ENCODE peak calls at places on chromosomes 3 and 15, in nine cellular contexts. I is AG04450, C is breast epithelium, M is tibial nerve, D is pancreas, G is foreskin keratinocyte, R is dorsolateral prefrontal cortex, E is lower lobe of right lung, K is astrocyte. T is an unnamed sample.
A peak's percentile ranks its signal among the peaks of the same experiment; 100 is the strongest.

GRCh38 chr3:50155891-50156290 is 767 bp downstream of the SEMA3F start:
- DNase-seq in R (no peak), M (no peak), I (no peak), G (no peak), K (no peak), E (no peak), D (no peak), C (no peak), T (no peak)

GRCh38 chr15:68299436-68299835 is 21.9 kb downstream of the FEM1B start:
- DNase-seq in E (no peak), R (no peak), C (no peak), M (no peak), K (no peak), I (no peak), D (no peak), G (no peak), T (no peak)

GRCh38 chr15:31442203-31443090 is 115.8 kb downstream of the KLF13 start:
- DNase-seq in G (peak; percentile 97), E (no peak), R (no peak), M (no peak), K (peak; percentile 88), C (no peak), I (peak; percentile 78), D (no peak), T (peak; percentile 92)

GRCh38 chr15:63943829-63944680 is 102.2 kb downstream of the DAPK2 start:
- DNase-seq in C (no peak), R (no peak), G (no peak), I (no peak), D (no peak), E (no peak), M (no peak), K (no peak), T (no peak)

GRCh38 chr15:58441376-58442070 is 9.7 kb downstream of the LIPC start:
- DNase-seq in I (peak; percentile 62), E (no peak), G (peak; percentile 79), R (no peak), C (no peak), D (no peak), M (no peak), K (peak; percentile 86), T (peak; percentile 50)

GRCh38 chr3:136984837-136985236 is 27.1 kb downstream of the IL20RB start:
- DNase-seq in R (no peak), G (peak; percentile 87), M (no peak), D (no peak), K (peak; percentile 35), I (peak; percentile 16), E (no peak), C (no peak), T (peak; percentile 13)

GRCh38 chr15:98807262-98807661 is 158.9 kb downstream of the IGF1R start:
- DNase-seq in I (peak; percentile 67), G (no peak), D (no peak), C (no peak), M (no peak), K (peak; percentile 79), R (no peak), E (no peak), T (peak; percentile 45)

GRCh38 chr15:61119556-61119955 is 109.5 kb downstream of the RORA start:
- DNase-seq in M (no peak), C (no peak), E (no peak), G (no peak), K (no peak), D (no peak), R (no peak), I (no peak), T (no peak)

GRCh38 chr15:37054336-37054735 is 46.0 kb downstream of the MEIS2 start:
- DNase-seq in K (peak; percentile 55), C (no peak), E (no peak), D (no peak), R (no peak), M (no peak), G (no peak), I (no peak), T (no peak)

GRCh38 chr3:129425619-129426018 is 2.8 kb downstream of the EFCAB12 start:
- DNase-seq in M (no peak), E (no peak), D (no peak), G (no peak), I (no peak), R (no peak), K (no peak), C (no peak), T (no peak)

GRCh38 chr15:75127186-75127585 is 74.5 kb upstream of the C15orf39 start:
- DNase-seq in R (no peak), D (no peak), C (no peak), E (no peak), G (no peak), K (no peak), I (no peak), M (no peak), T (no peak)

GRCh38 chr15:75130597-75131268 is 70.9 kb upstream of the C15orf39 start:
- DNase-seq in E (no peak), M (no peak), D (no peak), I (no peak), K (no peak), C (no peak), G (no peak), R (no peak), T (no peak)

GRCh38 chr15:75129788-75130187 is 71.9 kb upstream of the C15orf39 start:
- DNase-seq in K (no peak), C (no peak), I (no peak), E (no peak), M (no peak), G (no peak), D (no peak), R (no peak), T (no peak)

GRCh38 chr15:75134748-75135147 is 66.9 kb upstream of the C15orf39 start:
- DNase-seq in I (no peak), G (no peak), R (no peak), E (no peak), K (no peak), D (no peak), M (no peak), C (no peak), T (no peak)

DNA sequence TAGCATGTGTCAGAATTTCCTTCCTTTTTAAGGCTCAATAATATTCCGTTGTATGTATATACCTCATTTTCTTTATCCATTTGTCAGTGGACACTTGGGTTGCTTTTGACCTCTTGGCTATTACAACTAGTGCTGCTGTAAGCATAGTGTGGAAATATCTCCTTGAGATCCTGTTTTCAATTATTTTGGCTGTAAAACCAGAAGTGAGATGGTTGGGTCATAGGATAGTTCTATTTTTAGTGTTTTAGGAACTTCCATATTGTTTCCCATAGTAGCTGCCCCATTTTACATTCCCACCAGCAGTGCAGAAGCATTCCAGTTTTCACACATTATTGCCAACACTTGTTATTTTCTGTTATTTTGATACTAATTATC is 70.4 kb upstream of the C15orf39 start:
- DNase-seq in G (no peak), R (no peak), C (no peak), D (no peak), E (no peak), M (no peak), I (no peak), K (no peak), T (no peak)
- H3K27ac ChIP-seq in G (no peak overlapping the region), R (no peak overlapping the region), C (no peak overlapping the region), D (peak overlapping the region; percentile 27), E (no peak overlapping the region), M (no peak overlapping the region), I (no peak overlapping the region), K (no peak overlapping the region), T (no peak overlapping the region)

GRCh38 chr3:175484666-175485065 is 625.5 kb downstream of the NAALADL2 start:
- DNase-seq in G (no peak), I (no peak), E (no peak), D (no peak), M (no peak), C (no peak), K (no peak), R (no peak), T (no peak)

GRCh38 chr3:175486255-175486654 is 627.1 kb downstream of the NAALADL2 start:
- DNase-seq in E (no peak), R (no peak), M (no peak), D (no peak), C (no peak), K (no peak), I (no peak), G (no peak), T (no peak)

GRCh38 chr3:175479800-175480199 is 620.7 kb downstream of the NAALADL2 start:
- DNase-seq in I (no peak), D (no peak), M (no peak), K (no peak), G (no peak), C (no peak), R (no peak), E (no peak), T (no peak)

GRCh38 chr3:175489406-175489805 is 630.3 kb downstream of the NAALADL2 start:
- DNase-seq in R (no peak), M (no peak), E (no peak), D (no peak), G (no peak), I (no peak), K (no peak), C (no peak), T (no peak)

GRCh38 chr3:175485436-175485835 is 626.3 kb downstream of the NAALADL2 start:
- DNase-seq in M (no peak), K (no peak), R (no peak), G (no peak), D (no peak), C (no peak), I (no peak), E (no peak), T (no peak)
- TF ChIP-seq CTCF in M (no peak), K (no peak), R (no peak), G (no peak), D (no peak), C (no peak), I (no peak), E (no peak), T (no peak)

DNA sequence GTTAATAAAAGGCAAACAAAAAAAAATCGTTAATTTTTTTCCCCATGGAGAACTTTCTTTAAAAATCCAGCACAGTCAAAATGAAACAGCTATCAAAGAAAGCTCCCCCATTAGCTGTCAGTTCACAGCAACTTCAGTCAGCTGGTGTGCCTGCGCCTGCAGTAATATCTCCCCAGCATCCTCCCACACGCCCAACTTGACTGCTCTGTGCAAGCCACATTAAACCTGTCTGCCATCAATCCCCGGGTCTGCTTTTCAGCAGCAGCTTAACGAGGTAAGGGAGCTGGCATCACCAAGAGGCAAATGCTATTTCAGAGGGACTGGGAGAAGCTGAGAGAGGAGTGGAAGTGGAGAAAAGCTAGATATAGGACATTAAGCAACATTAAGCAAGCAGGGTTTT is 337.5 kb downstream of the GAP43 start:
- DNase-seq in E (no peak), C (no peak), R (no peak), M (no peak), D (no peak), K (no peak), G (no peak), I (no peak), T (no peak)
- H3K27ac ChIP-seq in E (no peak overlapping the region), C (no peak overlapping the region), R (peak overlapping the region; percentile 40), M (no peak overlapping the region), D (no peak overlapping the region), K (no peak overlapping the region), G (no peak overlapping the region), I (no peak overlapping the region), T (no peak overlapping the region)

DNA sequence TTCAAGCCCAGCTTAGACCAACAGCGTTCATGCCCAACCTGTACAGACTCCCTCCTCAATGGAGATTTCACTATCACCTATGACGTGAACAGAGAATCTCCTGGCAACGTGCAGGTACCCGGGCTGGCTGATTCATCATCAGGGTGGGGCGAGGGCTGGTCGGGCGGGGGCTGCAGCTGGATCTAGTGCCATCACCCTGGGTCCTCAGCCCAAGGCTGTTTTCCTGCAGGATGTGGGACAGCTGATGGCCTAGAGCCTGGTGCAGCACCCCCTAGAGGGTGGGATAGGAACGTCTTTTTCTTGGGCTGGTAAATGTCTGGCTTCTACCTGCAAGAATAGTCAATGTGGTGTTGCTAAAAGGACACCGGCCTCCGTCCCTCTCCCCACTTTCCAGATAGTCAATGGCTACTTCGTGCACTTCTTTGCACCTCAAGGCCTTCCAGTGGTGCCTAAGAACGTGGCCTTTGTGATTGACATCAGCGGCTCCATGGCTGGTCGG is 4.4 kb downstream of the ITIH3 start:
- DNase-seq in E (no peak), M (no peak), I (no peak), C (no peak), D (peak; percentile 41), K (no peak), G (peak; percentile 30), R (no peak), T (no peak)
- TF ChIP-seq CTCF in E (peak; percentile 32), M (no peak), I (peak; percentile 36), C (no peak), D (peak; percentile 33), K (peak; percentile 17), G (peak; percentile 80), R (peak; percentile 34), T (peak; percentile 71)